ENCODE peak calls at places on chromosomes 7 and 10, in ten cellular contexts. W, M, S, X, L, T, P, N, H and Z are unnamed samples.

GRCh38 chr10:18767981-18768380 is 108.8 kb downstream of the ARL5B start:
- DNase-seq in W (no peak), M (no peak), S (peak; percentile 3), X (no peak), L (no peak), T (no peak), P (no peak), N (no peak), H (no peak), Z (no peak)

GRCh38 chr10:1323951-1324350 is 267.8 kb downstream of the WDR37 start:
- DNase-seq in W (no peak), M (no peak), S (no peak), X (no peak), L (no peak), T (no peak), P (no peak), N (no peak), H (no peak), Z (no peak)

GRCh38 chr10:27822286-27822685 is 76.7 kb upstream of the MKX start:
- DNase-seq in W (no peak), M (no peak), S (no peak), X (no peak), L (no peak), T (no peak), P (no peak), N (no peak), H (peak; percentile 58), Z (no peak)

GRCh38 chr10:60236869-60237524 is 152.7 kb downstream of the ANK3 start:
- DNase-seq in W (no peak), M (peak; percentile 67), S (no peak), X (no peak), L (no peak), T (no peak), P (peak; percentile 30), N (no peak), H (no peak), Z (no peak)

GRCh38 chr10:73262105-73262730 is 9.8 kb upstream of the MRPS16 start:
- DNase-seq in W (no peak), M (no peak), S (peak; percentile 91), X (peak; percentile 87), L (no peak), T (peak; percentile 29), P (no peak), N (no peak), H (peak; percentile 74), Z (no peak)

GRCh38 chr10:28317735-28318134 is 14.9 kb upstream of the MPP7 start:
- DNase-seq in W (no peak), M (no peak), S (no peak), X (no peak), L (no peak), T (no peak), P (no peak), N (no peak), H (no peak), Z (no peak)

GRCh38 chr7:132654150-132654549 is 77.9 kb upstream of the PLXNA4 start:
- DNase-seq in W (no peak), M (no peak), S (no peak), X (peak; percentile 8), L (no peak), T (no peak), P (no peak), N (peak; percentile 67), H (no peak), Z (peak; percentile 40)

GRCh38 chr10:123633106-123633505 is 33.0 kb upstream of the GPR26 start:
- DNase-seq in W (no peak), M (no peak), S (no peak), X (no peak), L (no peak), T (no peak), P (no peak), N (peak; percentile 22), H (no peak), Z (no peak)

GRCh38 chr10:99917963-99918825 is 91.6 kb downstream of the DNMBP start:
- DNase-seq in W (peak; percentile 34), M (no peak), S (peak; percentile 63), X (peak; percentile 56), L (no peak), T (peak; percentile 13), P (peak; percentile 54), N (peak; percentile 96), H (peak; percentile 59), Z (no peak)

GRCh38 chr10:98589007-98589406 is 142.3 kb upstream of the HPS1 start:
- DNase-seq in W (no peak), M (no peak), S (no peak), X (peak; percentile 42), L (no peak), T (no peak), P (no peak), N (no peak), H (peak; percentile 19), Z (no peak)

GRCh38 chr7:142671506-142671905 is 77.8 kb upstream of the PRSS1 start:
- DNase-seq in W (no peak), M (no peak), S (no peak), X (no peak), L (no peak), T (no peak), P (no peak), N (no peak), H (no peak), Z (no peak)

GRCh38 chr7:142668495-142668894 is 80.8 kb upstream of the PRSS1 start:
- DNase-seq in W (no peak), M (no peak), S (no peak), X (no peak), L (no peak), T (no peak), P (no peak), N (no peak), H (no peak), Z (no peak)

GRCh38 chr7:142670504-142670903 is 78.8 kb upstream of the PRSS1 start:
- DNase-seq in W (no peak), M (no peak), S (no peak), X (no peak), L (no peak), T (no peak), P (no peak), N (no peak), H (no peak), Z (no peak)

DNA sequence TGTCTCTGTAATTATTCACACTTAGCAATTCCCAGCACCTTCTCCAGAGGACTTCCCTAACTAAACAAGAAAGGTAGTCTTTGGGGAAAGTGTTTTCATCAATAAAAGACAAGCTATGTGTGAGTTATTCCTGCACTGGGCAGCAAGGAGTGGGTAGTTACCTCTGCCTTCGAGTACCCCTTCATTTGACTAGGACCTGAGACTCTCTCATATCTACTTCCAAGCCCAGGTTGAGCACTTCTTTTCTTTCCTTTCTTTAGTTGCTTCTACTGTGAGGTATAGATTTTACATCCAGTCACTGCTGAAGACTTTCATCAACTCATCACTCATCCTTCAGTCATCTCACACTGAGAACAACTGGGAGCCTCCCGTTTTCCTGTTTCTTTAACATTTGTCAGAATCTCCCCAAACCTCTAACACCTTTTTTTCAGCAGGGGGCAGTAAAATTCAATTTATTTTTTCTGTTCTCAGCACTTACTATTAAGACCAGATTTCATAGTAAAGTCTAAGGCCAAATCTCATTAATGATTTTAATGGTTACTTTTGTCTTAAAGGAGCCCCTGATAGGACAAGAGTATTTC is 80.1 kb upstream of the PRSS1 start:
- DNase-seq in W (no peak), M (no peak), S (peak; percentile 22), X (no peak), L (no peak), T (no peak), P (no peak), N (no peak), H (peak; percentile 3), Z (no peak)
- TF ChIP-seq CTCF in W (peak; percentile 48), M (peak; percentile 21), S (peak; percentile 23), X (no peak), L (peak; percentile 27), T (no peak), P (peak; percentile 57), N (peak; percentile 80), H (peak; percentile 42), Z (no peak)

DNA sequence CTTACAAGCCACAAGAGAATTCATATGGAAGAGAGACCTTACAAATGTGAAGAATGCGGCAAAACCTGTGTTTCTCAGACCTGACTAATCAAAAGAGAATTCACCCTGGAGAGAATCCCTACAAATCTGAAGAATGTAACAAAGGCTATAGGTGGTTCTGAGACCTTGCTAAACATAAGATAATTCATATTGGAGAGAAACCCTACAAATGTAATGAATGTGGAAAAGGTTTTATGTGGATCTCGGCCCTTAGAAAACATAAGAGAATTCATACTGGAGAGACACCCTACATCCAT is 33.4 kb downstream of the ZNF727 start:
- DNase-seq in W (no peak), M (no peak), S (no peak), X (no peak), L (no peak), T (no peak), P (no peak), N (no peak), H (no peak), Z (no peak)
- H3K9me3 ChIP-seq in W (peaks cover 85% of the 10 kb centered on the region), M (peaks cover 97% of the 10 kb centered on the region), S (no peaks in the 10 kb centered on the region), X (peaks cover 64% of the 10 kb centered on the region), L (peaks cover 85% of the 10 kb centered on the region), T (no peaks in the 10 kb centered on the region), P (no peaks in the 10 kb centered on the region), N (peaks cover 95% of the 10 kb centered on the region), H (peaks cover 26% of the 10 kb centered on the region), Z (peaks cover 91% of the 10 kb centered on the region)

DNA sequence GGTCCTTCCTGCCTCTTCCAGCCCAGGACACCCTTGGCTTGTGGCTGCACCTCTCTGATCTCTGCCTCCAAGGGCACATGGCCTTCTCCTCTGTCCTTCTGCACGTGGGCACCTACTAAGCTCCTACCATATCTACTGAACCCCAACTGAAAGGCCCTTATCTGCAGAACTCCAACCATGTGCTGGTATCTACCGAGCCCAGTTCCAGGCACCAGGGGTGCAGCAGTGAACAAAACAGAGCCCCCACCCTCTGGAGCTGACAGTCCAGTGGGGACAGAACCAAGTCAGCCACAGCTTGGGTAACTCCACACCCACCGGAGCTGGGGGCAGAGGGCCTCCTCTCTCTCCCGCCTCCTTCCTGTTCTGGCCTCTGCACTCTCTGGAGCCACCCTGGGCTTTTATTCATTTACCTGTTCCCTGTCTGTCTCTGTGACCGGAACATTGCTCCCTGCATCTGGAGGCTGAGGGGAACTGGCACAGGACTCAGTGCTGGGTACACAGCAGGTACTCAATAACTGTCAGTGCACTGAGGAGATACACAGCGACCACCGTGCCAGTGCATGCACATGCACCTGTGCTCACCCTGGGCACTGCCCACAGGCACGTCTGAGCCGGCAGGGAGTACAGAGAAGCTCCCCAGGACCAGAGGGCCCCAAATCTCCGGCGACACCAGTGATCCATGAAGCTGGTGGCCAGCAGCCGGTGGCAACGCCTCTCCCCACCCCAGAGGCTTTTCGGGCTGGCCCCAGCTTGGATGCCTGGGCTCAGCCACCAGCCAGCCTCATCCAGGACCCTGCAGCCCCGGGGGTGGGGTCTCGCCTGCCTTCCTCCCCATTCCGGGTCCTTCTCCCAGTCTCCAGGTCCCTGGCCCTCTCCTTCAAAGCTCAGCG is 2.0 kb downstream of the MICALL2 start:
- DNase-seq in W (no peak), M (no peak), S (no peak), X (no peak), L (no peak), T (no peak), P (no peak), N (no peak), H (no peak), Z (no peak)
- H3K4me3 ChIP-seq in W (no peak overlapping the region), M (peak overlapping the region; percentile 88), S (peak overlapping the region; percentile 78), X (peak overlapping the region; percentile 96), L (peak overlapping the region; percentile 65), T (no peak overlapping the region), P (no peak overlapping the region), N (no peak overlapping the region), H (peak overlapping the region; percentile 79), Z (no peak overlapping the region)

DNA sequence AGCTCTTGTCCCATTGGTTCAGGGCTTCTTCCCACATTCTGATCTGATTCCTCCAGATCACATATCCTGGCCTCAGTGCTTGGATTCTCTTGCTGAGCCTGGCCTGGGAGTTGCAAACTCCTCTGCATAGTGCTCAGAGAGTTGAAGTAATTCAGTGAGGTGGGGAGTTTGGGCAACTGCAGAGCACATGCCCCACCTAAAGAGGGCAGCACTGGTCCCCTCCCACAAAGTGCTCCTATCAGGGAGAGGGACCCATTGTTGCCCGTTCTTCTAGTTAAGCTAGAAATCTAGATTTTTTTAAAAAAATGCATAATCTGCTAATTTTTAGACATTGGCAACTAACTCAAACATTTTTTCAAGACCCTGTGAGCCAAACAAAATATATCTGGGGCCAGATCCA is 45.1 kb downstream of the CHN2 start:
- DNase-seq in W (peak; percentile 13), M (no peak), S (no peak), X (peak; percentile 29), L (no peak), T (no peak), P (no peak), N (peak; percentile 75), H (no peak), Z (no peak)
- TF ChIP-seq CTCF in W (peak; percentile 65), M (no peak), S (no peak), X (peak; percentile 29), L (peak; percentile 54), T (peak; percentile 46), P (no peak), N (peak; percentile 76), H (no peak), Z (peak; percentile 32)